ENCODE peak calls at places on chromosomes 2 and 18, in eight cellular contexts. R is GM18507, G is brain microvascular endothelial cell, I is psoas muscle, N is IMR-90, L is iris pigment epithelial cell, Y is NCI-H69, H is adrenal gland. V is an unnamed sample.

GRCh38 chr2:217695033-217695520 is 307.7 kb downstream of the TNS1 start:
- DNase-seq in R (no peak), G (peak; percentile 90), I (no peak), N (peak; percentile 97), L (peak; percentile 99), Y (no peak), H (no peak), V (no peak)

GRCh38 chr2:70596739-70597138 is 43.1 kb upstream of the TGFA start:
- DNase-seq in R (no peak), G (no peak), I (no peak), N (no peak), L (peak; percentile 12), Y (no peak), H (no peak), V (no peak)

GRCh38 chr2:225472161-225472560 is 72.7 kb downstream of the NYAP2 start:
- DNase-seq in R (no peak), G (no peak), I (no peak), N (no peak), L (peak; percentile 20), Y (peak; percentile 22), H (no peak), V (no peak)

GRCh38 chr2:42865884-42866861 is 73.8 kb upstream of the HAAO start:
- DNase-seq in R (no peak), G (no peak), I (peak; percentile 84), N (no peak), L (no peak), Y (no peak), H (no peak), V (peak; percentile 73)

GRCh38 chr2:3692375-3692774 is 11.0 kb upstream of the DCDC2C start:
- DNase-seq in R (no peak), G (peak; percentile 32), I (no peak), N (peak; percentile 31), L (peak; percentile 49), Y (peak; percentile 51), H (no peak), V (no peak)

GRCh38 chr2:25480561-25480960 is 138.8 kb upstream of the DNMT3A start:
- DNase-seq in R (no peak), G (no peak), I (no peak), N (no peak), L (no peak), Y (no peak), H (no peak), V (no peak)

GRCh38 chr2:49459314-49459993 is 305.1 kb upstream of the FSHR start:
- DNase-seq in R (no peak), G (no peak), I (no peak), N (no peak), L (no peak), Y (no peak), H (no peak), V (no peak)

GRCh38 chr2:240523451-240524281 is 34.1 kb downstream of the ANKMY1 start:
- DNase-seq in R (no peak), G (no peak), I (no peak), N (no peak), L (no peak), Y (no peak), H (no peak), V (peak; percentile 18)

GRCh38 chr2:188957646-188958045 is 16.5 kb upstream of the COL3A1 start:
- DNase-seq in R (no peak), G (no peak), I (no peak), N (no peak), L (no peak), Y (no peak), H (no peak), V (no peak)

GRCh38 chr2:134917958-134918517 is 584 bp upstream of the CCNT2 start:
- DNase-seq in R (no peak), G (no peak), I (peak; percentile 87), N (no peak), L (no peak), Y (no peak), H (no peak), V (no peak)

GRCh38 chr2:221334466-221334865 is 237.6 kb downstream of the EPHA4 start:
- DNase-seq in R (no peak), G (no peak), I (no peak), N (no peak), L (no peak), Y (no peak), H (no peak), V (no peak)

GRCh38 chr18:5632041-5632440 is 88.2 kb upstream of the EPB41L3 start:
- DNase-seq in R (no peak), G (no peak), I (no peak), N (no peak), L (no peak), Y (no peak), H (no peak), V (no peak)

GRCh38 chr2:131004446-131005209 is 88.6 kb downstream of the FAM168B start:
- DNase-seq in R (no peak), G (no peak), I (no peak), N (no peak), L (no peak), Y (no peak), H (no peak), V (no peak)

GRCh38 chr2:137467246-137467862 is 496.9 kb upstream of the HNMT start:
- DNase-seq in R (no peak), G (peak; percentile 65), I (no peak), N (no peak), L (peak; percentile 44), Y (peak; percentile 37), H (peak; percentile 25), V (no peak)

GRCh38 chr2:2590141-2590540 is 259.1 kb upstream of the MYT1L start:
- DNase-seq in R (no peak), G (no peak), I (no peak), N (no peak), L (no peak), Y (no peak), H (no peak), V (no peak)

GRCh38 chr2:198762456-198762855 is 695.3 kb downstream of the SATB2 start:
- DNase-seq in R (no peak), G (no peak), I (no peak), N (no peak), L (no peak), Y (peak; percentile 45), H (no peak), V (no peak)

GRCh38 chr2:118841450-118841827 is 6.0 kb downstream of the EN1 start:
- DNase-seq in R (no peak), G (no peak), I (no peak), N (no peak), L (no peak), Y (no peak), H (no peak), V (no peak)

GRCh38 chr2:26764078-26764887 is at the start of gene SLC35F6:
- DNase-seq in R (peak; percentile 83), G (peak; percentile 41), I (peak; percentile 88), N (peak; percentile 67), L (peak; percentile 77), Y (peak; percentile 83), H (peak; percentile 83), V (peak; percentile 93)

GRCh38 chr2:132489150-132489549 is 72.5 kb downstream of the GPR39 start:
- DNase-seq in R (no peak), G (peak; percentile 11), I (no peak), N (peak; percentile 5), L (peak; percentile 18), Y (no peak), H (peak; percentile 9), V (peak; percentile 54)

GRCh38 chr18:43590182-43590903 is 313.1 kb upstream of the SYT4 start:
- DNase-seq in R (no peak), G (no peak), I (no peak), N (no peak), L (no peak), Y (peak; percentile 70), H (no peak), V (peak; percentile 11)

GRCh38 chr2:74001121-74001520 is 16.4 kb downstream of the TET3 start:
- DNase-seq in R (no peak), G (no peak), I (no peak), N (peak; percentile 50), L (no peak), Y (peak; percentile 55), H (no peak), V (no peak)

GRCh38 chr18:616380-616995 is 19.7 kb downstream of the CLUL1 start:
- DNase-seq in R (peak; percentile 20), G (no peak), I (no peak), N (peak; percentile 58), L (peak; percentile 62), Y (peak; percentile 71), H (no peak), V (no peak)

GRCh38 chr18:48023334-48024008 is 93.0 kb upstream of the SMAD2 start:
- DNase-seq in R (no peak), G (peak; percentile 54), I (peak; percentile 47), N (peak; percentile 10), L (peak; percentile 29), Y (peak; percentile 98), H (peak; percentile 89), V (no peak)

GRCh38 chr18:36568487-36568886 is 260.3 kb downstream of the TPGS2 start:
- DNase-seq in R (no peak), G (no peak), I (no peak), N (no peak), L (no peak), Y (no peak), H (no peak), V (no peak)

GRCh38 chr2:151718247-151718646 is 16.0 kb downstream of the NEB start:
- DNase-seq in R (no peak), G (no peak), I (no peak), N (no peak), L (no peak), Y (no peak), H (no peak), V (no peak)

GRCh38 chr18:79800353-79801180 is 2.8 kb downstream of the KCNG2 start:
- DNase-seq in R (no peak), G (no peak), I (no peak), N (no peak), L (no peak), Y (no peak), H (no peak), V (no peak)

GRCh38 chr2:10864888-10865551 is 46.7 kb upstream of the KCNF1 start:
- DNase-seq in R (peak; percentile 29), G (no peak), I (no peak), N (no peak), L (no peak), Y (no peak), H (peak; percentile 30), V (no peak)

GRCh38 chr2:47534179-47534919 is 131.4 kb downstream of the MSH2 start:
- DNase-seq in R (no peak), G (peak; percentile 86), I (peak; percentile 43), N (peak; percentile 89), L (peak; percentile 92), Y (peak; percentile 52), H (peak; percentile 97), V (no peak)

GRCh38 chr2:55761024-55761423 is 67.4 kb upstream of the PNPT1 start:
- DNase-seq in R (no peak), G (no peak), I (no peak), N (peak; percentile 41), L (peak; percentile 55), Y (no peak), H (no peak), V (no peak)